ENCODE peak calls at places on chromosomes 5 and 9, in seven cellular contexts. One of them, this sample, is unnamed.
A peak's percentile ranks its signal among the peaks of the same experiment; 100 is the strongest.

GRCh38 chr5:151663617-151664322 is 22.9 kb downstream of the SPARC start:
- DNase-seq in Right ventricle myocardium inferior: no peak
- DNase-seq in mammary epithelial cell: no peak
- DNase-seq in effector CD4-positive, alpha-beta T cell: no peak
- DNase-seq in activated CD8-positive, alpha-beta memory T cell treated with anti-CD3 and anti-CD28 coated beads, Interleukin-2, amount 50 U/mL, for 4 hours: no peak
- DNase-seq in Right ventricle myocardium superior: peak; percentile 61
- DNase-seq in endothelial cell: no peak
- DNase-seq in this sample: peak; percentile 43

GRCh38 chr5:134582281-134582680 is 50.3 kb downstream of the SAR1B start:
- DNase-seq in endothelial cell: no peak
- DNase-seq in effector CD4-positive, alpha-beta T cell: no peak
- DNase-seq in Right ventricle myocardium superior: no peak
- DNase-seq in Right ventricle myocardium inferior: no peak
- DNase-seq in activated CD8-positive, alpha-beta memory T cell treated with anti-CD3 and anti-CD28 coated beads, Interleukin-2, amount 50 U/mL, for 4 hours: no peak
- DNase-seq in mammary epithelial cell: no peak
- DNase-seq in this sample: no peak

GRCh38 chr9:113541019-113541900 is 77.7 kb downstream of the RGS3 start:
- DNase-seq in activated CD8-positive, alpha-beta memory T cell treated with anti-CD3 and anti-CD28 coated beads, Interleukin-2, amount 50 U/mL, for 4 hours: no peak
- DNase-seq in mammary epithelial cell: peak; percentile 30
- DNase-seq in Right ventricle myocardium superior: no peak
- DNase-seq in endothelial cell: no peak
- DNase-seq in effector CD4-positive, alpha-beta T cell: no peak
- DNase-seq in Right ventricle myocardium inferior: no peak
- DNase-seq in this sample: no peak

GRCh38 chr5:168528521-168529360 is at the start of gene FBLL1:
- DNase-seq in mammary epithelial cell: no peak
- DNase-seq in endothelial cell: peak; percentile 58
- DNase-seq in activated CD8-positive, alpha-beta memory T cell treated with anti-CD3 and anti-CD28 coated beads, Interleukin-2, amount 50 U/mL, for 4 hours: peak; percentile 23
- DNase-seq in Right ventricle myocardium superior: no peak
- DNase-seq in effector CD4-positive, alpha-beta T cell: no peak
- DNase-seq in Right ventricle myocardium inferior: no peak
- DNase-seq in this sample: no peak

GRCh38 chr5:39106332-39106731 is 32.1 kb upstream of the RICTOR start:
- DNase-seq in activated CD8-positive, alpha-beta memory T cell treated with anti-CD3 and anti-CD28 coated beads, Interleukin-2, amount 50 U/mL, for 4 hours: no peak
- DNase-seq in effector CD4-positive, alpha-beta T cell: no peak
- DNase-seq in Right ventricle myocardium superior: no peak
- DNase-seq in Right ventricle myocardium inferior: no peak
- DNase-seq in mammary epithelial cell: no peak
- DNase-seq in endothelial cell: no peak
- DNase-seq in this sample: no peak

GRCh38 chr5:93602261-93603149 is 19.5 kb downstream of the NR2F1 start:
- DNase-seq in endothelial cell: no peak
- DNase-seq in mammary epithelial cell: no peak
- DNase-seq in Right ventricle myocardium superior: no peak
- DNase-seq in activated CD8-positive, alpha-beta memory T cell treated with anti-CD3 and anti-CD28 coated beads, Interleukin-2, amount 50 U/mL, for 4 hours: no peak
- DNase-seq in effector CD4-positive, alpha-beta T cell: no peak
- DNase-seq in Right ventricle myocardium inferior: no peak
- DNase-seq in this sample: no peak

GRCh38 chr5:5436206-5436765 is 13.8 kb downstream of the ICE1 start:
- DNase-seq in Right ventricle myocardium inferior: no peak
- DNase-seq in mammary epithelial cell: no peak
- DNase-seq in Right ventricle myocardium superior: no peak
- DNase-seq in activated CD8-positive, alpha-beta memory T cell treated with anti-CD3 and anti-CD28 coated beads, Interleukin-2, amount 50 U/mL, for 4 hours: no peak
- DNase-seq in endothelial cell: no peak
- DNase-seq in effector CD4-positive, alpha-beta T cell: no peak
- DNase-seq in this sample: no peak

GRCh38 chr5:137191179-137191578 is 307.9 kb downstream of the SPOCK1 start:
- DNase-seq in Right ventricle myocardium superior: no peak
- DNase-seq in effector CD4-positive, alpha-beta T cell: no peak
- DNase-seq in Right ventricle myocardium inferior: no peak
- DNase-seq in endothelial cell: no peak
- DNase-seq in mammary epithelial cell: no peak
- DNase-seq in activated CD8-positive, alpha-beta memory T cell treated with anti-CD3 and anti-CD28 coated beads, Interleukin-2, amount 50 U/mL, for 4 hours: no peak
- DNase-seq in this sample: no peak

GRCh38 chr9:117744856-117745389 is 40.7 kb downstream of the TLR4 start:
- DNase-seq in Right ventricle myocardium inferior: peak; percentile 70
- DNase-seq in mammary epithelial cell: no peak
- DNase-seq in endothelial cell: peak; percentile 5
- DNase-seq in Right ventricle myocardium superior: peak; percentile 47
- DNase-seq in activated CD8-positive, alpha-beta memory T cell treated with anti-CD3 and anti-CD28 coated beads, Interleukin-2, amount 50 U/mL, for 4 hours: no peak
- DNase-seq in effector CD4-positive, alpha-beta T cell: no peak
- DNase-seq in this sample: no peak

GRCh38 chr5:136087961-136088871 is 44.4 kb upstream of the SMAD5 start:
- DNase-seq in endothelial cell: no peak
- DNase-seq in activated CD8-positive, alpha-beta memory T cell treated with anti-CD3 and anti-CD28 coated beads, Interleukin-2, amount 50 U/mL, for 4 hours: no peak
- DNase-seq in mammary epithelial cell: peak; percentile 54
- DNase-seq in Right ventricle myocardium inferior: peak; percentile 87
- DNase-seq in effector CD4-positive, alpha-beta T cell: no peak
- DNase-seq in Right ventricle myocardium superior: peak; percentile 89
- DNase-seq in this sample: no peak

GRCh38 chr5:134577022-134577795 is 51.7 kb downstream of the JADE2 start:
- DNase-seq in endothelial cell: no peak
- DNase-seq in mammary epithelial cell: peak; percentile 65
- DNase-seq in Right ventricle myocardium inferior: no peak
- DNase-seq in Right ventricle myocardium superior: no peak
- DNase-seq in activated CD8-positive, alpha-beta memory T cell treated with anti-CD3 and anti-CD28 coated beads, Interleukin-2, amount 50 U/mL, for 4 hours: no peak
- DNase-seq in effector CD4-positive, alpha-beta T cell: no peak
- DNase-seq in this sample: no peak

GRCh38 chr9:135582966-135583685 is 21.6 kb downstream of the PAEP start:
- DNase-seq in endothelial cell: no peak
- DNase-seq in activated CD8-positive, alpha-beta memory T cell treated with anti-CD3 and anti-CD28 coated beads, Interleukin-2, amount 50 U/mL, for 4 hours: no peak
- DNase-seq in mammary epithelial cell: no peak
- DNase-seq in Right ventricle myocardium inferior: no peak
- DNase-seq in Right ventricle myocardium superior: no peak
- DNase-seq in effector CD4-positive, alpha-beta T cell: no peak
- DNase-seq in this sample: no peak

GRCh38 chr9:96413312-96414221 is 4.6 kb downstream of the ZNF367 start:
- DNase-seq in mammary epithelial cell: no peak
- DNase-seq in Right ventricle myocardium superior: no peak
- DNase-seq in Right ventricle myocardium inferior: no peak
- DNase-seq in endothelial cell: no peak
- DNase-seq in activated CD8-positive, alpha-beta memory T cell treated with anti-CD3 and anti-CD28 coated beads, Interleukin-2, amount 50 U/mL, for 4 hours: peak; percentile 22
- DNase-seq in effector CD4-positive, alpha-beta T cell: no peak
- DNase-seq in this sample: no peak

GRCh38 chr5:16565118-16565517 is 51.7 kb downstream of the RETREG1 start:
- DNase-seq in Right ventricle myocardium superior: no peak
- DNase-seq in endothelial cell: no peak
- DNase-seq in Right ventricle myocardium inferior: no peak
- DNase-seq in activated CD8-positive, alpha-beta memory T cell treated with anti-CD3 and anti-CD28 coated beads, Interleukin-2, amount 50 U/mL, for 4 hours: no peak
- DNase-seq in mammary epithelial cell: no peak
- DNase-seq in effector CD4-positive, alpha-beta T cell: no peak
- DNase-seq in this sample: no peak

GRCh38 chr5:41537581-41537980 is 27.2 kb upstream of the PLCXD3 start:
- DNase-seq in Right ventricle myocardium superior: no peak
- DNase-seq in endothelial cell: no peak
- DNase-seq in mammary epithelial cell: no peak
- DNase-seq in effector CD4-positive, alpha-beta T cell: no peak
- DNase-seq in activated CD8-positive, alpha-beta memory T cell treated with anti-CD3 and anti-CD28 coated beads, Interleukin-2, amount 50 U/mL, for 4 hours: no peak
- DNase-seq in Right ventricle myocardium inferior: no peak
- DNase-seq in this sample: no peak

GRCh38 chr9:34408173-34408572 is 31.5 kb upstream of the MYORG start:
- DNase-seq in Right ventricle myocardium inferior: no peak
- DNase-seq in Right ventricle myocardium superior: no peak
- DNase-seq in effector CD4-positive, alpha-beta T cell: no peak
- DNase-seq in endothelial cell: no peak
- DNase-seq in mammary epithelial cell: no peak
- DNase-seq in activated CD8-positive, alpha-beta memory T cell treated with anti-CD3 and anti-CD28 coated beads, Interleukin-2, amount 50 U/mL, for 4 hours: no peak
- DNase-seq in this sample: no peak

GRCh38 chr9:77735515-77735914 is 87.4 kb upstream of the GNA14 start:
- DNase-seq in activated CD8-positive, alpha-beta memory T cell treated with anti-CD3 and anti-CD28 coated beads, Interleukin-2, amount 50 U/mL, for 4 hours: no peak
- DNase-seq in endothelial cell: no peak
- DNase-seq in Right ventricle myocardium superior: peak; percentile 42
- DNase-seq in mammary epithelial cell: no peak
- DNase-seq in effector CD4-positive, alpha-beta T cell: no peak
- DNase-seq in Right ventricle myocardium inferior: no peak
- DNase-seq in this sample: no peak

GRCh38 chr5:95808686-95809413 is 13.7 kb downstream of the GLRX start:
- DNase-seq in Right ventricle myocardium superior: peak; percentile 90
- DNase-seq in Right ventricle myocardium inferior: peak; percentile 85
- DNase-seq in endothelial cell: no peak
- DNase-seq in activated CD8-positive, alpha-beta memory T cell treated with anti-CD3 and anti-CD28 coated beads, Interleukin-2, amount 50 U/mL, for 4 hours: peak; percentile 75
- DNase-seq in effector CD4-positive, alpha-beta T cell: peak; percentile 80
- DNase-seq in mammary epithelial cell: no peak
- DNase-seq in this sample: no peak